ENCODE peak calls at places on chromosomes 3 and 15, in five cellular contexts. C, O, G, U and V are unnamed samples. For H3K9me3, the result is how much of the 10 kb centered on the place peaks cover.

GRCh38 chr3:184662192-184662591 is 49.7 kb downstream of the MAGEF1 start:
- DNase-seq in C (no peak), O (no peak), G (peak), U (peak), V (no peak)

GRCh38 chr3:194476784-194477183 is 10.0 kb downstream of the ATP13A3 start:
- DNase-seq in C (no peak), O (no peak), G (no peak), U (no peak), V (no peak)

GRCh38 chr15:39597751-39598185 is 16.9 kb downstream of the THBS1 start:
- DNase-seq in C (no peak), O (no peak), G (peak), U (no peak), V (no peak)

GRCh38 chr3:43867673-43868072 is 176.9 kb downstream of the ABHD5 start:
- DNase-seq in C (peak), O (no peak), G (peak), U (peak), V (no peak)

GRCh38 chr3:187744169-187745151 is 808 bp downstream of the BCL6 start:
- DNase-seq in C (no peak), O (peak), G (peak), U (peak), V (no peak)

GRCh38 chr3:24318668-24319287 is 175.9 kb downstream of the THRB start:
- DNase-seq in C (no peak), O (no peak), G (peak), U (no peak), V (no peak)

GRCh38 chr15:66004618-66005262 is 135.4 kb downstream of the RAB11A start:
- DNase-seq in C (no peak), O (no peak), G (peak), U (peak), V (no peak)

GRCh38 chr15:54594115-54594514 is 602.6 kb downstream of the RSL24D1 start:
- DNase-seq in C (no peak), O (no peak), G (no peak), U (no peak), V (no peak)

GRCh38 chr3:34868935-34869334 is 770.4 kb upstream of the ARPP21 start:
- DNase-seq in C (no peak), O (no peak), G (no peak), U (no peak), V (no peak)

GRCh38 chr3:128490650-128491070 is 2.3 kb downstream of the GATA2 start:
- DNase-seq in C (no peak), O (no peak), G (no peak), U (no peak), V (no peak)

GRCh38 chr15:63463793-63464192 is 40.6 kb upstream of the USP3 start:
- DNase-seq in C (no peak), O (peak), G (no peak), U (no peak), V (no peak)

GRCh38 chr15:74430510-74430951 is 3.2 kb downstream of the SEMA7A start:
- DNase-seq in C (no peak), O (no peak), G (no peak), U (no peak), V (no peak)

GRCh38 chr15:70806992-70807712 is 43.8 kb upstream of the UACA start:
- DNase-seq in C (no peak), O (peak), G (peak), U (peak), V (peak)

GRCh38 chr15:78072080-78072892 is 5.2 kb downstream of the TBC1D2B start:
- DNase-seq in C (no peak), O (no peak), G (peak), U (peak), V (no peak)

GRCh38 chr3:146640955-146641867 is 36.1 kb upstream of the PLSCR5 start:
- DNase-seq in C (peak), O (no peak), G (peak), U (no peak), V (no peak)

GRCh38 chr3:121724130-121724529 is 25.4 kb downstream of the GOLGB1 start:
- DNase-seq in C (no peak), O (no peak), G (no peak), U (no peak), V (no peak)

GRCh38 chr3:29280675-29281264 is at the start of gene RBMS3:
- DNase-seq in C (peak), O (peak), G (peak), U (peak), V (peak)

GRCh38 chr3:99648496-99648895 is 10.1 kb downstream of the COL8A1 start:
- DNase-seq in C (no peak), O (no peak), G (no peak), U (no peak), V (no peak)
- H3K4me3 ChIP-seq in C (no peak), O (no peak), G (no peak), U (no peak), V (no peak)

DNA sequence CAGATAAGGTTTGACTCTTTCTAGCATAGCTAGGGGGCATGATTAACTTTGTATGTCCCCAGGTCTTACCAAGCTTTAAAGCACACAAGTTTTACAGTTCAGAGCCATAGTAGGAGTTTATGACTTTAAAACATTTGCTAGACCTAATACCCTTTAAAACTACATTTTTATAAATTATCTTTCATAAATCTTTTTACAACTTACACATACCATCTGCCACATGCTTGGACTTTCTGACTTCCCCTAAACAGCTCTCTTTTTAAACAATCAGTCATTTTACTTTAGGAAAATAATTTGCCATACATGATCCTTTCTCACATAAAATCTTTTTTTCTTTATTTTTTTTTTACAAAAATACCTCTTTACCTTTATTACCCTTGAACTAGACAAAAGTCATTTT is 735.3 kb upstream of the CADM2 start:
- DNase-seq in C (no peak), O (no peak), G (no peak), U (no peak), V (no peak)
- H3K9me3 ChIP-seq in C (under half), O (under half), G (under half), U (under half), V (under half)

GRCh38 chr3:53881691-53882593 is at the start of gene ACTR8:
- DNase-seq in C (peak), O (peak), G (peak), U (peak), V (peak)
- TF ChIP-seq CTCF in C (peak), O (no peak), G (peak), U (peak), V (peak)

DNA sequence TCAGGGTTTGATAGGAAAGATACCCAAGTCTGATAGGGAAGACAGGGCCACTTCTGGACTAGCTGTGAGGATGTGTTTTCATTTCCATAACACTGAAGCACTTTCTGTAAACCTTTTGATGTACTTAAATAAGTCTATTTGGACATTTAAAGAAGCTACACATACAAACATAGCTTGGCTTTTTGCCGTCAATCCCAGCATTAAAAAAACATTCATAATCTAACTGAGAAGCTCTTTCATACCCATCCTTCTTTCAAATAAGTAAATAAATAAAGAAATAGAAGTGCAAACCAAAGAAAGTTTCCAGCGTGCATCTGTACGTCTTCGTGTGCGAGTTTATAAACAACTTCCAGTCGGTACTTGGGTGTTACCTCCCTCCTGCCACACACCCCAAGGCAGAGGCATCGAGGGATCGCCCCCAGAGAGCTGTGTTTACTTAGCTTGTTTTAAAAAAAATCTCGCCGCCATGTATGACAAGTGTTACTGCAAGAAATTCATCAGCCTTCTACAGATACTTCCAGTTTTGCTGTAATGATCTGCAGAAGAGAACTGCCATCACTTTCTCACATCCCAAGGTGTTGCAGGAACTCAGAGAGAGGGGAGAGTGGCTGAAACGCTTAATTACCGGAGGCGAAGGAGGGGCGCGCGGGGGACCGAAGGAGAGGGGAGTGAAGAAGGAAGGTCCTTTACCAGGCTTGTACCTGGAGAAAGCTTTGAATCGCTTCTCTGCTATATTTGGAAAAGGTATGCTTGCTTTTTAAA is 9.0 kb upstream of the MEIS2 start:
- DNase-seq in C (no peak), O (no peak), G (no peak), U (no peak), V (no peak)
- H3K4me3 ChIP-seq in C (no peak), O (peak), G (no peak), U (no peak), V (peak)

GRCh38 chr15:68969298-68969697 is 39.0 kb downstream of the SPESP1 start:
- DNase-seq in C (no peak), O (no peak), G (no peak), U (no peak), V (no peak)

GRCh38 chr15:68966996-68967395 is 36.7 kb downstream of the SPESP1 start:
- DNase-seq in C (no peak), O (no peak), G (no peak), U (no peak), V (no peak)

GRCh38 chr15:68967948-68968347 is 37.6 kb downstream of the SPESP1 start:
- DNase-seq in C (no peak), O (no peak), G (no peak), U (no peak), V (no peak)

DNA sequence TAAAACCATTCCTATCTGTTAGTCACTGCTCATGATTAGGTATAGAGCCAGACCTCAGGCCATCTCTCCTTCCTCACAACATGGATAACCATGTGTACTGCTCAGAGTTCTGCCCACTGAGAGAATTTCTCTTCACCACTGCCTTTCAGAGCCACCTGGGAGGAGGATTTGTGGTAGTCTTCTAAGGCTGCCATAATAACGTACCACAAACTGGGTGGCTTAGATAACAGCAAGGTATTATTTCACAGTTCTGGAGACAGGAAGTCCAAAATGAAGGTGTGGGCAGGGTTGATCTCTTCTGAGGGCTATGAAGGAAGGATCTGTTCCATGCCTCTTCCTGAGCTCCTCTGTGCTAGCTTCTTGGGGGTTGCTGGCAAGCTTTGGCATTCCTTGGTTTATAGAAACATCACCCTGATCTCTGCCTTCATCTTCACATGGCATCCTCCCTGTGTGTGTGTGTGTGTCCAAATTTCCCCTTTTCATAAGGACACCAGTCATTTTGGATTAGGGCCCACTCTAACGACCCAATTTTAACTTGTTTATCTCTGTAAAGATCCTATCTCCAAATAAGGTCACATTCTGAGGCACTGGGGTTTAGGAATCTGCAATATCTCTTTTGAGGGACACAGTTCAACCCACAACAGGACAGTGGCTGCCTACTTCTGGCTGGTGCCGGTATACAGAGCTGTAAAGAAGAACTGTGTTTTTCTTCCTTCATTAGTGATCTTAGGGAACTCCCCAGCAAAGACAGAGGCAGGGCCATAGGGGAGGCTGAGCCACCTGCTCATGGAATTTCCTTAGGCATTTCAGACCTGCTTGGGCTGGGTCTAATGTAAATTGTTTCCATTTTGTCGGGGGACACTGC is 42.1 kb upstream of the NOX5 start:
- DNase-seq in C (no peak), O (no peak), G (no peak), U (no peak), V (no peak)
- H3K9me3 ChIP-seq in C (under half), O (under half), G (under half), U (under half), V (under half)

DNA sequence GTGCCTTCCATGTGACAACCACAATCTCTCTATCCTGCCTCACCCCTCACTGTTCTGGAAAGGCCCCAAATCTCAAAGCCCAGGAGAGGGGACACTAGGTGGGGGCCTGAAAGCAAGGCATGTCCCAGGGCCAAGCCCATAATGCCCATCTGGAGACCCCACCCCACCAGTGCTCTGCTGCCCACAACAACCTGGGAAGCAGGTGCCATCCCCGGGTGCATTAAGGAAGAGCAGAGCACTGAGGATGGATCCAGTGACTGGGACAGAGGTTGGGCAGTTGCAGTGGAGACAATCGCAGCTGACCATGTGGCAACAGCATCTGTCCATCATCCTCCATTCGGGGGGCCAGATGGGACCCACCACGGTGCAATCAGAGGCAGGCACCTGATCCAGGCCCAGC is 106.2 kb upstream of the PRR20G start:
- DNase-seq in C (no peak), O (no peak), G (no peak), U (no peak), V (no peak)
- TF ChIP-seq CTCF in C (no peak), O (no peak), G (no peak), U (no peak), V (no peak)

DNA sequence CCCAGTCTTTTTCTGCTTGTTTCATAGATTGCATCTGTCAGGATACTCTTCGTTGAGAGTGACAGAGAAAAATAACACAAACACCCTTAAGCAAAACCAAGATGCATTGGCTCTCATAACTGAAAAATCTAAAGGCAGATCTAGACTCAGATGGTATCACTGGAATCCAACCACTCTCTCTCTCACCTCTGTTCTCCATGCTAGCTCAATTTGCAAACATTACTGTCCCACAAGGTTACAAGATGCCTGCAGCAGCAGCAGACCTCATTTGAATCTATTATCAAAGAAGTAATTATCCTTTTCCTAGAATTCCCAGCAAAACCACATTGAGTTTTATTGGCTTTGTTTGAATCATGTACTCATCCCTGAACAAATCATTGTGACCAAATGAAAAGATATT is 19.1 kb upstream of the PCOLCE2 start:
- DNase-seq in C (no peak), O (no peak), G (no peak), U (no peak), V (no peak)
- H3K4me3 ChIP-seq in C (no peak), O (no peak), G (no peak), U (no peak), V (no peak)

DNA sequence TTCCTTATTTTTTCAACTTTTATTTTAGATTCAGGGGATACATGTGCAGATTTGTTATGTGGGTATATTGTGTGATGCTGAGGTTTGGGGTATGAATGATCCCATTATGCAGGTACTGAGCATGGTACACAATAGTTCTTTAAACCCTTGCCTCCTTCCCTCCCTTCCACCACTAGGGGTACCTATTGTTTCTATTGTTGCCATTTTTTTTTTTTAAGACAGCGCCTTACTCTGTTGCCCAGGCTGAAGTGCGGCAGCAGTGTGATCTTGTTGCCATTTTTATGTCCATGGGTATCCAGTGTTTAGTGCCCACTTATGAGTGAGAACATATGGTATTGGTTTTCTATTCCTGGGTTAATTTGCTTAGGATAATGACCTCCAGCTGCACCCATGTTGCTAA is 117.3 kb upstream of the FAM3D start:
- DNase-seq in C (no peak), O (no peak), G (no peak), U (no peak), V (no peak)
- H3K9me3 ChIP-seq in C (under half), O (under half), G (under half), U (under half), V (under half)

DNA sequence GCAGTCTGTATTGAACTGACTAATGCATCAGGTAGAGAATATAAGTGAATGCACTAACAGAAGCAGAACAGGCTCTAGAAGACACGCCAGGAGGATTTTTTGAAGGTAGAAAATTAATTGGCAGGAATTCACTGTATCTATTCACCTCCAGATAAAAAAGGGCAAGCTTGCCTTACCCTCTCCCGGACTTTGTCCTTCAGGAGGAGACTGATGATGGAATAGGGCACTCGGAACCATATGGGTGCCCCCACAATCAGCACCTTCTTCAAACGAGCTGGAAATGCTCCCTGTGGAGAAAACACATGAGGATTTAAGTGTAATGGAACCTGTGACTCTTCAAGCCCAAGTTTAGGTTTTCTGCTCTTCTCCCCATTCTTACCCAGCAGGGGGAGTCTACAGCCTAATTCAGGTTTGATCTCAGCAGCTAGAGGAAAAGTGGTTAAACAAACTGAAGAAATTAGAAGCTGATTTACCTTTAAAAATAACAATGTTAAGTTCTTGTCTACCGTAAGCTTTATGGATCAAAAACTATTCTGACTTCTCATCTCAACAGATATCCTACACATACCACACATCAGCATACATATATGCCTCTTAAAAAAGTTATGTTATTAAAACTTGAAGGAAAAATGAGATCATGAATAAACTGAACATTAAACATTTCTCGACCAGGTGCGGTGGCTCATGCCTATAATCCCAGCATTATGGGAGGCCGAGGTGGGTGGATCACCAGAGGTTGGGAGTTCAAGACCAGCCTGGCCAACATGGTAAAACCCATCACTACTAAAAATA is 57.4 kb upstream of the SIN3A start:
- DNase-seq in C (peak), O (no peak), G (peak), U (peak), V (no peak)
- TF ChIP-seq CTCF in C (peak), O (peak), G (peak), U (peak), V (peak)